ENCODE peak calls at places on chromosome 4, in six cellular contexts. O, E, Q, Z, H and J are unnamed samples.

GRCh38 chr4:149823770-149824221 is 8.2 kb upstream of the IQCM start:
- DNase-seq in H (no peak), O (no peak), Q (no peak), E (no peak), Z (no peak), J (no peak)

GRCh38 chr4:163941221-163941865 is 446.9 kb downstream of the TMA16 start:
- DNase-seq in Z (no peak), H (no peak), O (no peak), Q (no peak), E (no peak), J (no peak)

GRCh38 chr4:151561551-151562256 is 152.7 kb downstream of the FHIP1A start:
- DNase-seq in E (no peak), Q (no peak), O (no peak), H (no peak), Z (no peak), J (no peak)

GRCh38 chr4:1082215-1083182 is 30.9 kb downstream of the RNF212 start:
- DNase-seq in Z (peak; percentile 37), Q (no peak), E (no peak), O (peak; percentile 42), H (peak; percentile 22), J (no peak)

GRCh38 chr4:144579411-144580020 is 66.4 kb upstream of the HHIP start:
- DNase-seq in Q (no peak), O (no peak), E (no peak), Z (no peak), H (no peak), J (no peak)

GRCh38 chr4:53929311-53929710 is 135.1 kb downstream of the CHIC2 start:
- DNase-seq in O (no peak), Z (no peak), H (no peak), E (no peak), Q (no peak), J (no peak)

GRCh38 chr4:106369456-106370060 is 980 bp upstream of the GIMD1 start:
- DNase-seq in H (no peak), Z (no peak), E (peak; percentile 86), Q (no peak), O (peak; percentile 3), J (peak; percentile 60)

GRCh38 chr4:155249036-155249566 is 40.7 kb downstream of the NPY2R start:
- DNase-seq in Z (no peak), H (no peak), O (no peak), Q (peak; percentile 54), E (peak; percentile 8), J (no peak)

GRCh38 chr4:61619528-61619927 is 419.4 kb downstream of the ADGRL3 start:
- DNase-seq in O (no peak), Z (no peak), Q (no peak), H (no peak), E (peak; percentile 34), J (no peak)

GRCh38 chr4:19063662-19064061 is 1042.1 kb upstream of the LCORL start:
- DNase-seq in H (no peak), Z (no peak), O (no peak), Q (no peak), E (peak; percentile 72), J (no peak)

GRCh38 chr4:73383452-73383851 is 20.6 kb upstream of the ALB start:
- DNase-seq in Z (no peak), Q (no peak), E (no peak), O (no peak), H (no peak), J (no peak)

GRCh38 chr4:3879681-3880594 is 113.8 kb downstream of the ADRA2C start:
- DNase-seq in H (no peak), O (no peak), E (no peak), Q (peak; percentile 50), Z (no peak), J (no peak)

GRCh38 chr4:184503869-184504300 is 29.5 kb upstream of the IRF2 start:
- DNase-seq in O (no peak), H (no peak), E (no peak), Q (no peak), Z (no peak), J (no peak)

GRCh38 chr4:145939241-145939640 is 618 bp upstream of the ZNF827 start:
- DNase-seq in E (no peak), H (no peak), O (no peak), Q (no peak), Z (no peak), J (no peak)

GRCh38 chr4:152462047-152462446 is 73.8 kb downstream of the FBXW7 start:
- DNase-seq in O (no peak), E (no peak), Z (no peak), Q (no peak), H (no peak), J (no peak)

GRCh38 chr4:88751258-88752075 is 53.8 kb upstream of the NAP1L5 start:
- DNase-seq in H (no peak), Z (no peak), E (no peak), O (no peak), Q (no peak), J (no peak)

GRCh38 chr4:24174622-24175021 is 284.8 kb upstream of the PPARGC1A start:
- DNase-seq in Q (no peak), H (no peak), Z (no peak), E (no peak), O (no peak), J (no peak)

GRCh38 chr4:8370835-8371234 is 69.7 kb downstream of the ACOX3 start:
- DNase-seq in E (peak; percentile 40), H (no peak), O (peak; percentile 31), Z (peak; percentile 88), Q (no peak), J (no peak)

GRCh38 chr4:78599147-78599546 is 47.6 kb downstream of the ANXA3 start:
- DNase-seq in H (no peak), E (no peak), Z (no peak), Q (no peak), O (no peak), J (no peak)

GRCh38 chr4:47642985-47643745 is 158.1 kb downstream of the ATP10D start:
- DNase-seq in E (no peak), O (no peak), Z (no peak), H (no peak), Q (no peak), J (no peak)

GRCh38 chr4:185504098-185505047 is 30.9 kb downstream of the PDLIM3 start:
- DNase-seq in O (no peak), H (no peak), Q (no peak), Z (peak; percentile 89), E (no peak), J (peak; percentile 73)

GRCh38 chr4:77600521-77601451 is 4.8 kb upstream of the CXCL13 start:
- DNase-seq in Z (no peak), E (peak; percentile 59), O (peak; percentile 25), Q (no peak), H (no peak), J (peak; percentile 52)

GRCh38 chr4:153364061-153364460 is 19.6 kb downstream of the MND1 start:
- DNase-seq in O (no peak), Z (no peak), E (no peak), Q (no peak), H (no peak), J (no peak)

GRCh38 chr4:95544433-95545103 is 4.2 kb downstream of the UNC5C start:
- DNase-seq in Z (no peak), O (no peak), Q (no peak), H (no peak), E (peak; percentile 31), J (peak; percentile 36)